ENCODE peak calls at places on chromosomes 3 and 15, in eight cellular contexts. R, F, S, A, I, P, V and H are unnamed samples.

GRCh38 chr3:122030381-122031122 is 8.5 kb upstream of the ILDR1 start:
- DNase-seq in R (peak), F (peak), S (no peak), A (no peak), I (no peak), P (peak), V (no peak), H (no peak)

GRCh38 chr15:23072633-23073032 is 33.3 kb upstream of the TUBGCP5 start:
- DNase-seq in R (no peak), F (no peak), S (no peak), A (no peak), I (no peak), P (no peak), V (no peak), H (no peak)

GRCh38 chr15:90876046-90876445 is 7.7 kb downstream of the FURIN start:
- DNase-seq in R (no peak), F (no peak), S (no peak), A (no peak), I (no peak), P (no peak), V (no peak), H (no peak)

GRCh38 chr3:140455476-140455875 is 222.4 kb upstream of the TRIM42 start:
- DNase-seq in R (peak), F (no peak), S (no peak), A (no peak), I (no peak), P (no peak), V (no peak), H (no peak)

GRCh38 chr3:170352936-170353335 is 4.6 kb upstream of the SKIL start:
- DNase-seq in R (no peak), F (no peak), S (no peak), A (no peak), I (no peak), P (no peak), V (no peak), H (no peak)

GRCh38 chr3:127485396-127486170 is 105.0 kb downstream of the TPRA1 start:
- DNase-seq in R (no peak), F (no peak), S (no peak), A (no peak), I (no peak), P (no peak), V (no peak), H (no peak)

GRCh38 chr15:73330206-73331051 is 38.3 kb downstream of the HCN4 start:
- DNase-seq in R (no peak), F (no peak), S (no peak), A (no peak), I (no peak), P (no peak), V (no peak), H (no peak)

GRCh38 chr3:14503033-14503705 is 37.0 kb downstream of the GRIP2 start:
- DNase-seq in R (no peak), F (no peak), S (no peak), A (no peak), I (no peak), P (no peak), V (no peak), H (no peak)

GRCh38 chr3:108818404-108818803 is 4.2 kb upstream of the TRAT1 start:
- DNase-seq in R (no peak), F (peak), S (no peak), A (peak), I (no peak), P (peak), V (no peak), H (peak)

GRCh38 chr3:38379201-38379770 is 32.7 kb downstream of the XYLB start:
- DNase-seq in R (no peak), F (no peak), S (no peak), A (no peak), I (no peak), P (no peak), V (no peak), H (no peak)

GRCh38 chr3:135975536-135975935 is 10.0 kb downstream of the PPP2R3A start:
- DNase-seq in R (no peak), F (no peak), S (no peak), A (no peak), I (no peak), P (no peak), V (no peak), H (no peak)

GRCh38 chr15:30919877-30920550 is 16.3 kb downstream of the FAN1 start:
- DNase-seq in R (no peak), F (no peak), S (no peak), A (no peak), I (no peak), P (no peak), V (no peak), H (no peak)

GRCh38 chr15:66085128-66085527 is 168.4 kb downstream of the MEGF11 start:
- DNase-seq in R (no peak), F (no peak), S (no peak), A (no peak), I (no peak), P (no peak), V (no peak), H (no peak)

GRCh38 chr3:175338775-175339535 is 479.8 kb downstream of the NAALADL2 start:
- DNase-seq in R (peak), F (peak), S (peak), A (peak), I (no peak), P (peak), V (no peak), H (peak)

GRCh38 chr15:85099195-85099803 is 117.6 kb downstream of the PDE8A start:
- DNase-seq in R (no peak), F (no peak), S (no peak), A (no peak), I (no peak), P (no peak), V (no peak), H (no peak)

GRCh38 chr3:146156060-146156459 is 4.9 kb downstream of the PLOD2 start:
- DNase-seq in R (no peak), F (no peak), S (no peak), A (no peak), I (no peak), P (no peak), V (no peak), H (no peak)

GRCh38 chr3:139312959-139313358 is 30.9 kb upstream of the MRPS22 start:
- DNase-seq in R (no peak), F (peak), S (no peak), A (peak), I (no peak), P (peak), V (no peak), H (peak)

GRCh38 chr3:73508330-73508954 is 116.3 kb downstream of the PDZRN3 start:
- DNase-seq in R (peak), F (peak), S (no peak), A (peak), I (peak), P (peak), V (peak), H (no peak)

GRCh38 chr15:77859491-77860060 is 217.9 kb downstream of the TBC1D2B start:
- DNase-seq in R (no peak), F (no peak), S (no peak), A (no peak), I (no peak), P (no peak), V (no peak), H (no peak)

GRCh38 chr3:15977598-15978232 is 179.9 kb upstream of the ANKRD28 start:
- DNase-seq in R (no peak), F (no peak), S (no peak), A (no peak), I (no peak), P (no peak), V (no peak), H (no peak)

GRCh38 chr3:105040026-105040622 is 326.6 kb upstream of the ALCAM start:
- DNase-seq in R (peak), F (peak), S (no peak), A (no peak), I (no peak), P (peak), V (no peak), H (peak)

GRCh38 chr3:128864351-128864811 is 15.0 kb upstream of the ACAD9 start:
- DNase-seq in R (no peak), F (no peak), S (no peak), A (no peak), I (no peak), P (no peak), V (no peak), H (no peak)

GRCh38 chr3:172749201-172749965 is 1.1 kb upstream of the ECT2 start:
- DNase-seq in R (peak), F (peak), S (peak), A (peak), I (peak), P (peak), V (no peak), H (peak)

GRCh38 chr3:10428393-10429091 is 76.8 kb downstream of the ATP2B2 start:
- DNase-seq in R (no peak), F (no peak), S (no peak), A (no peak), I (no peak), P (no peak), V (no peak), H (no peak)

GRCh38 chr15:49060710-49061483 is 14.7 kb upstream of the SECISBP2L start:
- DNase-seq in R (peak), F (peak), S (no peak), A (no peak), I (no peak), P (peak), V (no peak), H (no peak)

GRCh38 chr3:132311860-132312259 is 5.3 kb upstream of the ACP3 start:
- DNase-seq in R (peak), F (peak), S (no peak), A (peak), I (no peak), P (peak), V (no peak), H (no peak)

GRCh38 chr15:101013769-101014223 is 94.6 kb downstream of the LRRK1 start:
- DNase-seq in R (no peak), F (no peak), S (no peak), A (no peak), I (peak), P (no peak), V (no peak), H (no peak)

GRCh38 chr3:179768080-179768479 is 115.2 kb downstream of the USP13 start:
- DNase-seq in R (peak), F (peak), S (no peak), A (peak), I (no peak), P (peak), V (no peak), H (no peak)

GRCh38 chr15:74531144-74531811 is 9.7 kb upstream of the ARID3B start:
- DNase-seq in R (peak), F (peak), S (peak), A (peak), I (no peak), P (peak), V (no peak), H (no peak)

GRCh38 chr3:138049157-138049919 is 39.4 kb downstream of the CLDN18 start:
- DNase-seq in R (peak), F (peak), S (peak), A (no peak), I (no peak), P (peak), V (no peak), H (peak)

GRCh38 chr3:58355174-58355573 is 22.5 kb downstream of the PXK start:
- DNase-seq in R (no peak), F (no peak), S (no peak), A (no peak), I (no peak), P (no peak), V (no peak), H (no peak)
- H3K4me3 ChIP-seq in R (no peak), F (no peak), S (no peak), A (no peak), I (no peak), P (no peak), V (no peak), H (no peak)

GRCh38 chr3:4495294-4496110 is 2.4 kb downstream of the ITPR1 start:
- DNase-seq in R (no peak), F (peak), S (no peak), A (no peak), I (no peak), P (no peak), V (no peak), H (no peak)

GRCh38 chr3:4497005-4497692 is 4.0 kb downstream of the ITPR1 start:
- DNase-seq in R (no peak), F (no peak), S (no peak), A (no peak), I (no peak), P (no peak), V (no peak), H (no peak)

GRCh38 chr3:4501422-4501821 is 8.3 kb downstream of the ITPR1 start:
- DNase-seq in R (no peak), F (no peak), S (no peak), A (peak), I (no peak), P (no peak), V (no peak), H (no peak)

GRCh38 chr3:4497884-4498283 is 4.7 kb downstream of the ITPR1 start:
- DNase-seq in R (no peak), F (no peak), S (no peak), A (no peak), I (no peak), P (no peak), V (no peak), H (no peak)

GRCh38 chr3:4498446-4498845 is 5.3 kb downstream of the ITPR1 start:
- DNase-seq in R (no peak), F (no peak), S (no peak), A (no peak), I (no peak), P (no peak), V (no peak), H (no peak)
- TF ChIP-seq CTCF in R (no peak), F (no peak), S (no peak), A (no peak), I (no peak), P (no peak), V (no peak), H (no peak)

GRCh38 chr3:32303051-32303786 is 64.7 kb downstream of the CMTM8 start:
- DNase-seq in R (no peak), F (peak), S (no peak), A (no peak), I (no peak), P (no peak), V (no peak), H (no peak)

GRCh38 chr3:32303977-32304376 is 65.5 kb downstream of the CMTM8 start:
- DNase-seq in R (no peak), F (no peak), S (no peak), A (no peak), I (no peak), P (no peak), V (no peak), H (no peak)

GRCh38 chr3:32301426-32301825 is 62.9 kb downstream of the CMTM8 start:
- DNase-seq in R (no peak), F (no peak), S (no peak), A (no peak), I (no peak), P (no peak), V (no peak), H (no peak)

GRCh38 chr3:32304510-32304909 is 66.0 kb downstream of the CMTM8 start:
- DNase-seq in R (no peak), F (no peak), S (no peak), A (no peak), I (no peak), P (no peak), V (no peak), H (no peak)

DNA sequence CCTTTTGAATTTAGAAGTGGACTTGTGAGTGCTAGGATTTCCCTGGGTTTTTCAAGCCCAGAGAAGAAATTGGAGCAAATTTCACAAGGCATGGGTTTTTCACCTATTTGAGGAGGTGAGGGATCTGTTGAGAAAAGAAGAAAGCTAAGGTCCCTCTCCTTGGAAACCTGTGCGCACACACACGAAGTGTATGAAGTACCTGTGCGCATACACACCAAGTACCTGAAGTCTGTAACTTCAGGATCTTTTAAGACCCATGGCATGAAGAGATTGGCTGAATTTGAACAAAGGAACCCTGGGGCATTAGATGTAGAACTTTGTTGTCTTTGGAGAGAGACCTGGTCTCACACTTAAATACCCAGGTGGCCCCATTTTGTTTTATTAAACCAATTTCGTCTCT is 64.1 kb downstream of the CMTM8 start:
- DNase-seq in R (no peak), F (no peak), S (no peak), A (no peak), I (no peak), P (no peak), V (no peak), H (no peak)
- H3K4me3 ChIP-seq in R (no peak), F (no peak), S (no peak), A (no peak), I (no peak), P (no peak), V (no peak), H (no peak)

GRCh38 chr3:50160561-50160983 is 5.4 kb downstream of the SEMA3F start:
- DNase-seq in R (no peak), F (peak), S (no peak), A (no peak), I (peak), P (no peak), V (peak), H (no peak)

GRCh38 chr3:50156549-50156948 is 1.4 kb downstream of the SEMA3F start:
- DNase-seq in R (no peak), F (no peak), S (no peak), A (no peak), I (no peak), P (no peak), V (no peak), H (no peak)

GRCh38 chr3:50157821-50158556 is 2.9 kb downstream of the SEMA3F start:
- DNase-seq in R (no peak), F (peak), S (no peak), A (no peak), I (no peak), P (peak), V (no peak), H (no peak)

GRCh38 chr3:50156991-50157493 is 1.9 kb downstream of the SEMA3F start:
- DNase-seq in R (no peak), F (peak), S (no peak), A (peak), I (no peak), P (peak), V (no peak), H (no peak)

DNA sequence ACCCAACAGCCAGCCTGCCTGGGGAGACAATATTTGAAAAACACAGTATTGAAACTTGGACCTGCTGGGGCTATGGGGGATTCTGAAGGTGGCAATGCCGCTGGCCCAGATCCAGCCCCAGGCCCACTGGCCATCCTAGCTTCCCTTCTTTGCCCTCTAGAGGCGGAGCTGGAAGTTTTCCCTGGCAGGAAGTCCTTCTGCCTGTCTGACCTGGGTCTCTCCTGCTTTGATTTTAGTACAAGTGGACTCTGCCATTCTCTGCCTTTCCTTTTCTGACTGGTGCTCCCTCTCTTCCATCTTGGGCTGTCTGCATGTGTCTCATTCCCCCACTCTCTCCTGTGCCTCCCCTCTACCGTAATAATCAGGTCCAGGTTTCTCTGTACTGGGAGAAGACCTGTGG is 3.6 kb downstream of the SEMA3F start:
- DNase-seq in R (no peak), F (no peak), S (no peak), A (no peak), I (no peak), P (no peak), V (no peak), H (no peak)
- TF ChIP-seq CTCF in R (peak), F (peak), S (no peak), A (no peak), I (no peak), P (no peak), V (no peak), H (no peak)

GRCh38 chr15:67097893-67098740 is 32.7 kb downstream of the SMAD3 start:
- DNase-seq in R (peak), F (peak), S (peak), A (no peak), I (no peak), P (peak), V (no peak), H (peak)
- H3K4me3 ChIP-seq in R (peak), F (no peak), S (peak), A (no peak), I (no peak), P (no peak), V (no peak), H (peak)